ENCODE peak calls at places on chromosome 13, in seven cellular contexts. Z is IMR-90, Q is astrocyte of the spinal cord, W is aorta, G is HAP-1, R is brain microvascular endothelial cell, S is left ventricle myocardium inferior. T is an unnamed sample.

GRCh38 chr13:26695891-26696311 is 64.7 kb downstream of the GPR12 start:
- DNase-seq in Z (no peak), Q (no peak), W (no peak), G (no peak), R (no peak), S (no peak), T (no peak)

GRCh38 chr13:112759834-112760233 is 70.0 kb downstream of the ATP11A start:
- DNase-seq in Z (no peak), Q (no peak), W (no peak), G (no peak), R (no peak), S (no peak), T (no peak)

GRCh38 chr13:50521750-50522149 is 321.7 kb downstream of the DLEU7 start:
- DNase-seq in Z (peak; percentile 30), Q (peak; percentile 38), W (no peak), G (no peak), R (no peak), S (no peak), T (peak; percentile 46)

GRCh38 chr13:24097667-24098066 is 62.9 kb upstream of the SPATA13 start:
- DNase-seq in Z (no peak), Q (no peak), W (no peak), G (no peak), R (no peak), S (no peak), T (no peak)

GRCh38 chr13:38686635-38687245 is at the start of gene FREM2:
- DNase-seq in Z (no peak), Q (peak; percentile 40), W (no peak), G (peak; percentile 92), R (no peak), S (no peak), T (peak; percentile 4)

GRCh38 chr13:107296804-107297203 is 728.9 kb upstream of the ARGLU1 start:
- DNase-seq in Z (peak; percentile 71), Q (peak; percentile 15), W (no peak), G (no peak), R (no peak), S (no peak), T (no peak)

GRCh38 chr13:18946738-18947137 is 234.9 kb downstream of the TUBA3C start:
- DNase-seq in Z (no peak), Q (no peak), W (no peak), G (no peak), R (no peak), S (no peak), T (no peak)

GRCh38 chr13:37700887-37701286 is 102.3 kb upstream of the POSTN start:
- DNase-seq in Z (peak; percentile 11), Q (peak; percentile 16), W (no peak), G (no peak), R (peak; percentile 36), S (no peak), T (peak; percentile 64)

GRCh38 chr13:26185720-26186119 is 36.4 kb downstream of the RNF6 start:
- DNase-seq in Z (peak; percentile 3), Q (no peak), W (no peak), G (no peak), R (no peak), S (no peak), T (no peak)

GRCh38 chr13:86368924-86369323 is 569.7 kb upstream of the SLITRK6 start:
- DNase-seq in Z (no peak), Q (no peak), W (no peak), G (no peak), R (no peak), S (no peak), T (no peak)

GRCh38 chr13:108225440-108225839 is 7.2 kb downstream of the ABHD13 start:
- DNase-seq in Z (no peak), Q (no peak), W (no peak), G (no peak), R (no peak), S (no peak), T (no peak)

GRCh38 chr13:25738342-25738771 is 313.5 kb downstream of the SHISA2 start:
- DNase-seq in Z (no peak), Q (peak; percentile 78), W (no peak), G (peak; percentile 64), R (peak; percentile 46), S (no peak), T (peak; percentile 61)

GRCh38 chr13:106567421-106568224 is at the start of gene ARGLU1:
- DNase-seq in Z (peak; percentile 90), Q (peak; percentile 92), W (peak; percentile 96), G (peak; percentile 94), R (peak; percentile 86), S (peak; percentile 94), T (peak; percentile 94)

GRCh38 chr13:67238277-67238859 is 8.2 kb upstream of the PCDH9 start:
- DNase-seq in Z (peak; percentile 36), Q (peak; percentile 65), W (no peak), G (no peak), R (no peak), S (no peak), T (peak; percentile 61)

GRCh38 chr13:110425444-110425780 is 118.3 kb downstream of the COL4A2 start:
- DNase-seq in Z (peak; percentile 96), Q (peak; percentile 92), W (no peak), G (no peak), R (peak; percentile 91), S (no peak), T (no peak)

GRCh38 chr13:99050983-99051488 is 73.2 kb upstream of the DOCK9 start:
- DNase-seq in Z (no peak), Q (no peak), W (no peak), G (no peak), R (no peak), S (no peak), T (no peak)
- H3K4me3 ChIP-seq in Z (no peak overlapping the region), Q (no peak overlapping the region), W (no peak overlapping the region), G (no peak overlapping the region), R (no peak overlapping the region), S (no peak overlapping the region), T (no peak overlapping the region)

GRCh38 chr13:40477623-40478608 is 188.5 kb downstream of the FOXO1 start:
- DNase-seq in Z (no peak), Q (no peak), W (peak; percentile 69), G (no peak), R (peak; percentile 24), S (peak; percentile 62), T (peak; percentile 42)
- H3K4me3 ChIP-seq in Z (no peak overlapping the region), Q (no peak overlapping the region), W (no peak overlapping the region), G (no peak overlapping the region), R (no peak overlapping the region), S (no peak overlapping the region), T (no peak overlapping the region)

DNA sequence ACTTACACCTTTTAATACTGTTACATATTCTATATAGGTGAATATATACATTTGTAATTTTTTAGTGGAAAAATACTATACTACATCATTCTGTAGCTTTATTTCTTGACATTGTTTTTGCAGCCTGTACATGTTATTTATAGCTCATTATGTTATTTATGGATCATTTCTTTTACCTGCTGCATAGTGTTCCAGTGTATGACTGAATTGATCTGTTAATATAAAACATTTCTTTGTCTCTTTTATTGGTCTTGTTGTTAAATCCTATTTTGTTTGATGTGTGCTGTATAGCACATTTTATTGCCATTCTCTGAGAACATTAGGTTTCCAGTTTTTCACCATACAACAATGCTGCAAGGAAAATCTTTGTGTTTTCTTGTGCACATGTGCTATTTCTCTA is 2.4 kb downstream of the SETDB2 start:
- DNase-seq in Z (no peak), Q (no peak), W (no peak), G (no peak), R (no peak), S (no peak), T (no peak)
- H3K4me3 ChIP-seq in Z (no peak overlapping the region), Q (no peak overlapping the region), W (no peak overlapping the region), G (peak overlapping the region; percentile 65), R (no peak overlapping the region), S (peak overlapping the region; percentile 7), T (no peak overlapping the region)

DNA sequence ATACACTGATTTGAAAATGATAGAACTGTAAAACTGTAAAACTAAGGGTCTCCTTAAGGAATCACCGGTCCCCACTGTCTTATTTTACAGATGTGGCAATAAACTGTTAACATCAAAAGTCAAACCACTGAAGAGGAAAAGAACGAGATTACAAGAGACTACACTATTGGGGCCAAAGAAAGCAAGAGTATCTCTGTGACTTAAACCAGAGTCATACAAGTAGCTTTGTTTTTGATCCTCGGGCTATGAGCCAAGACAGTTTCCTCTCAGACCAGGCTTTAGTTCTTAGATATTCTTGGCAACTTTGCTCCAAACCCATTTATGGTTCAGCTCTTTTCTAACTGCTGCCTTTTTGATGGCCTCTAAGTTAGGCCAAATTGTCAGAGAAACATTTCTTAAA is 113.8 kb downstream of the TBC1D4 start:
- DNase-seq in Z (peak; percentile 92), Q (peak; percentile 96), W (no peak), G (no peak), R (peak; percentile 88), S (no peak), T (peak; percentile 96)
- H3K4me3 ChIP-seq in Z (no peak overlapping the region), Q (no peak overlapping the region), W (no peak overlapping the region), G (no peak overlapping the region), R (no peak overlapping the region), S (peak overlapping the region; percentile 50), T (no peak overlapping the region)

DNA sequence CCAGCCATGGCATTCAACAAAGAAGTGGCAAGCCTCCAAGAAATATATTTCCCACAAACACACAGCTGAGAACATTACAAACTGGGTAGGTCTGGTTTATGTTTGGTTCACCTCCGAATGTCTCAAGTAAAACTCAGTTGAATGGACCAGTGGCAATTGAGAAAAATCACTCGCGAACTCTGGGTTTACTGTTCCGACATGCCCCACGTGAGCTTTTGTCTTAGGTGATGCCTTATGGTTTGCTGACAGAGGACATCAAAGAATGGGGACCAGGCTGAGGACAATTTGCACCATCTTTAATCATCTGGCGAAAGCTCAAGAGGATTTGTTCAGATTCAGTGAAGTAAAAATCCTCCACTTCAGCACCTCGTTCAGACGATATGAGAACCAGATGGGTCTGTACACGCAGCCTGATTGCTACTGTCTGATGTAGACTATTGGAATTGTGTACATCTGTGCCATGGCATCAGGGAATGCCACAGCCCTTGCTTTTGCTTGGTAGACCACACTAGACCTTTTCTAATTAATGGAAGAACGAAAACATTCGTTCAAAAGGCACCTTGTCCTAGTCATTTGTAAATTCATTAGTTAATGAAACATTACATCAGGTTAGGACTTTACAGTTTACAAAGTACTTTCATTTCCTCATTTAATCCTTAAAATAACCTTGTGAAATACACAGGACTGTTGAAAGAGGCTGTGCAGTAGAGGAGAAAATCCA is 59.4 kb downstream of the SLC10A2 start:
- DNase-seq in Z (no peak), Q (no peak), W (no peak), G (no peak), R (no peak), S (no peak), T (no peak)
- H3K4me3 ChIP-seq in Z (no peak overlapping the region), Q (no peak overlapping the region), W (no peak overlapping the region), G (no peak overlapping the region), R (no peak overlapping the region), S (no peak overlapping the region), T (no peak overlapping the region)

GRCh38 chr13:29578300-29579048 is 17.0 kb downstream of the SLC7A1 start:
- DNase-seq in Z (no peak), Q (no peak), W (no peak), G (no peak), R (no peak), S (no peak), T (no peak)

GRCh38 chr13:29581666-29582065 is 13.8 kb downstream of the SLC7A1 start:
- DNase-seq in Z (no peak), Q (no peak), W (no peak), G (no peak), R (no peak), S (no peak), T (no peak)

GRCh38 chr13:29583073-29583785 is 12.3 kb downstream of the SLC7A1 start:
- DNase-seq in Z (peak; percentile 76), Q (peak; percentile 83), W (no peak), G (no peak), R (peak; percentile 49), S (no peak), T (peak; percentile 60)

GRCh38 chr13:29579094-29579493 is 16.4 kb downstream of the SLC7A1 start:
- DNase-seq in Z (no peak), Q (no peak), W (no peak), G (no peak), R (no peak), S (no peak), T (no peak)

GRCh38 chr13:29582171-29582570 is 13.3 kb downstream of the SLC7A1 start:
- DNase-seq in Z (no peak), Q (no peak), W (no peak), G (no peak), R (no peak), S (peak; percentile 58), T (no peak)
- H3K4me3 ChIP-seq in Z (no peak overlapping the region), Q (no peak overlapping the region), W (no peak overlapping the region), G (no peak overlapping the region), R (no peak overlapping the region), S (no peak overlapping the region), T (no peak overlapping the region)

T was measured in cardiac fibroblast.